ENCODE peak calls at places on chromosomes 4 and X, in ten cellular contexts. One of them, this sample, is unnamed.

GRCh38 chrX:12685541-12685940 is 105.7 kb upstream of the PRPS2 start:
- DNase-seq in GM12892: no peak
- DNase-seq in psoas muscle: no peak
- DNase-seq in caudate nucleus: no peak
- DNase-seq in astrocyte of the spinal cord: no peak
- DNase-seq in MV-4-11: no peak
- DNase-seq in ascending aorta: no peak
- DNase-seq in AG09309: no peak
- DNase-seq in activated T-cell treated with anti-CD3 and anti-CD28 coated beads, Interleukin-2, amount 50 U/mL, for 72 hours: no peak
- DNase-seq in naive thymus-derived CD4-positive, alpha-beta T cell: no peak
- DNase-seq in this sample: no peak

GRCh38 chrX:12895856-12896255 is 10.6 kb upstream of the TLR8 start:
- DNase-seq in GM12892: no peak
- DNase-seq in astrocyte of the spinal cord: peak
- DNase-seq in naive thymus-derived CD4-positive, alpha-beta T cell: no peak
- DNase-seq in AG09309: no peak
- DNase-seq in psoas muscle: no peak
- DNase-seq in caudate nucleus: no peak
- DNase-seq in MV-4-11: no peak
- DNase-seq in ascending aorta: no peak
- DNase-seq in activated T-cell treated with anti-CD3 and anti-CD28 coated beads, Interleukin-2, amount 50 U/mL, for 72 hours: no peak
- DNase-seq in this sample: no peak

GRCh38 chr4:122759639-122760310 is 27.3 kb downstream of the BBS12 start:
- DNase-seq in GM12892: no peak
- DNase-seq in activated T-cell treated with anti-CD3 and anti-CD28 coated beads, Interleukin-2, amount 50 U/mL, for 72 hours: no peak
- DNase-seq in MV-4-11: no peak
- DNase-seq in AG09309: no peak
- DNase-seq in astrocyte of the spinal cord: peak
- DNase-seq in naive thymus-derived CD4-positive, alpha-beta T cell: no peak
- DNase-seq in psoas muscle: no peak
- DNase-seq in ascending aorta: no peak
- DNase-seq in caudate nucleus: no peak
- DNase-seq in this sample: no peak

GRCh38 chr4:23819041-23819511 is 70.8 kb downstream of the PPARGC1A start:
- DNase-seq in AG09309: no peak
- DNase-seq in ascending aorta: no peak
- DNase-seq in activated T-cell treated with anti-CD3 and anti-CD28 coated beads, Interleukin-2, amount 50 U/mL, for 72 hours: no peak
- DNase-seq in astrocyte of the spinal cord: peak
- DNase-seq in GM12892: no peak
- DNase-seq in MV-4-11: no peak
- DNase-seq in caudate nucleus: no peak
- DNase-seq in naive thymus-derived CD4-positive, alpha-beta T cell: no peak
- DNase-seq in psoas muscle: no peak
- DNase-seq in this sample: peak

GRCh38 chr4:121669163-121669550 is 27.6 kb downstream of the ANXA5 start:
- DNase-seq in MV-4-11: no peak
- DNase-seq in GM12892: no peak
- DNase-seq in caudate nucleus: no peak
- DNase-seq in naive thymus-derived CD4-positive, alpha-beta T cell: no peak
- DNase-seq in AG09309: no peak
- DNase-seq in psoas muscle: no peak
- DNase-seq in ascending aorta: no peak
- DNase-seq in activated T-cell treated with anti-CD3 and anti-CD28 coated beads, Interleukin-2, amount 50 U/mL, for 72 hours: no peak
- DNase-seq in astrocyte of the spinal cord: peak
- DNase-seq in this sample: no peak

GRCh38 chr4:160981083-160981482 is 1182.7 kb downstream of the FSTL5 start:
- DNase-seq in astrocyte of the spinal cord: no peak
- DNase-seq in naive thymus-derived CD4-positive, alpha-beta T cell: no peak
- DNase-seq in activated T-cell treated with anti-CD3 and anti-CD28 coated beads, Interleukin-2, amount 50 U/mL, for 72 hours: no peak
- DNase-seq in ascending aorta: no peak
- DNase-seq in psoas muscle: no peak
- DNase-seq in GM12892: no peak
- DNase-seq in MV-4-11: no peak
- DNase-seq in AG09309: no peak
- DNase-seq in caudate nucleus: no peak
- DNase-seq in this sample: no peak

GRCh38 chr4:17163156-17163555 is 264.7 kb upstream of the LDB2 start:
- DNase-seq in psoas muscle: no peak
- DNase-seq in ascending aorta: no peak
- DNase-seq in caudate nucleus: no peak
- DNase-seq in astrocyte of the spinal cord: no peak
- DNase-seq in MV-4-11: no peak
- DNase-seq in AG09309: no peak
- DNase-seq in GM12892: no peak
- DNase-seq in activated T-cell treated with anti-CD3 and anti-CD28 coated beads, Interleukin-2, amount 50 U/mL, for 72 hours: no peak
- DNase-seq in naive thymus-derived CD4-positive, alpha-beta T cell: no peak
- DNase-seq in this sample: no peak

GRCh38 chr4:53816561-53816960 is 225.3 kb upstream of the LNX1 start:
- DNase-seq in astrocyte of the spinal cord: no peak
- DNase-seq in GM12892: no peak
- DNase-seq in caudate nucleus: no peak
- DNase-seq in naive thymus-derived CD4-positive, alpha-beta T cell: no peak
- DNase-seq in ascending aorta: no peak
- DNase-seq in AG09309: peak
- DNase-seq in MV-4-11: no peak
- DNase-seq in psoas muscle: no peak
- DNase-seq in activated T-cell treated with anti-CD3 and anti-CD28 coated beads, Interleukin-2, amount 50 U/mL, for 72 hours: no peak
- DNase-seq in this sample: no peak

GRCh38 chr4:88963817-88964216 is 93.2 kb downstream of the FAM13A start:
- DNase-seq in ascending aorta: no peak
- DNase-seq in naive thymus-derived CD4-positive, alpha-beta T cell: no peak
- DNase-seq in psoas muscle: no peak
- DNase-seq in activated T-cell treated with anti-CD3 and anti-CD28 coated beads, Interleukin-2, amount 50 U/mL, for 72 hours: no peak
- DNase-seq in astrocyte of the spinal cord: peak
- DNase-seq in MV-4-11: peak
- DNase-seq in caudate nucleus: no peak
- DNase-seq in AG09309: no peak
- DNase-seq in GM12892: no peak
- DNase-seq in this sample: peak

GRCh38 chr4:74543247-74543670 is 98.3 kb downstream of the AREG start:
- DNase-seq in caudate nucleus: no peak
- DNase-seq in ascending aorta: no peak
- DNase-seq in naive thymus-derived CD4-positive, alpha-beta T cell: no peak
- DNase-seq in GM12892: no peak
- DNase-seq in psoas muscle: no peak
- DNase-seq in AG09309: no peak
- DNase-seq in activated T-cell treated with anti-CD3 and anti-CD28 coated beads, Interleukin-2, amount 50 U/mL, for 72 hours: no peak
- DNase-seq in MV-4-11: peak
- DNase-seq in astrocyte of the spinal cord: no peak
- DNase-seq in this sample: no peak

GRCh38 chrX:44621088-44621487 is 78.4 kb upstream of the FUNDC1 start:
- DNase-seq in psoas muscle: no peak
- DNase-seq in caudate nucleus: no peak
- DNase-seq in astrocyte of the spinal cord: no peak
- DNase-seq in GM12892: no peak
- DNase-seq in activated T-cell treated with anti-CD3 and anti-CD28 coated beads, Interleukin-2, amount 50 U/mL, for 72 hours: no peak
- DNase-seq in naive thymus-derived CD4-positive, alpha-beta T cell: no peak
- DNase-seq in MV-4-11: peak
- DNase-seq in ascending aorta: no peak
- DNase-seq in AG09309: no peak
- DNase-seq in this sample: no peak

GRCh38 chr4:63036159-63036866 is 1372.9 kb downstream of the TECRL start:
- DNase-seq in MV-4-11: no peak
- DNase-seq in astrocyte of the spinal cord: no peak
- DNase-seq in ascending aorta: no peak
- DNase-seq in psoas muscle: no peak
- DNase-seq in naive thymus-derived CD4-positive, alpha-beta T cell: no peak
- DNase-seq in GM12892: no peak
- DNase-seq in AG09309: no peak
- DNase-seq in activated T-cell treated with anti-CD3 and anti-CD28 coated beads, Interleukin-2, amount 50 U/mL, for 72 hours: no peak
- DNase-seq in caudate nucleus: no peak
- DNase-seq in this sample: no peak

GRCh38 chr4:85489273-85489672 is 14.3 kb downstream of the ARHGAP24 start:
- DNase-seq in psoas muscle: no peak
- DNase-seq in MV-4-11: no peak
- DNase-seq in ascending aorta: no peak
- DNase-seq in AG09309: no peak
- DNase-seq in caudate nucleus: no peak
- DNase-seq in GM12892: no peak
- DNase-seq in activated T-cell treated with anti-CD3 and anti-CD28 coated beads, Interleukin-2, amount 50 U/mL, for 72 hours: no peak
- DNase-seq in naive thymus-derived CD4-positive, alpha-beta T cell: no peak
- DNase-seq in astrocyte of the spinal cord: peak
- DNase-seq in this sample: no peak

This sample was measured in NCI-H1092 treated with DMSO at 0.1 percent for 48 hours.